ENCODE peak calls at places on chromosomes 13 and 19, in five cellular contexts. P is stimulated activated CD4-positive, alpha-beta T cell treated with anti-CD3 and anti-CD28 coated beads, TNF-alpha, amount 100 ng/mL, for 1 hour; X is left lung; A is activated naive CD8-positive, alpha-beta T cell treated with anti-CD3 and anti-CD28 coated beads, Interleukin-2, amount 50 U/mL, for 16 hours; K is hippocampal formation. Z is an unnamed sample.

GRCh38 chr13:38341149-38341692 is 8.4 kb upstream of the UFM1 start:
- DNase-seq in X (no peak), A (no peak), K (no peak), P (no peak), Z (no peak)

GRCh38 chr19:30686252-30686762 is 314.1 kb downstream of the ZNF536 start:
- DNase-seq in K (peak), X (no peak), A (no peak), P (no peak), Z (no peak)

GRCh38 chr13:73065665-73066350 is 7.0 kb downstream of the KLF5 start:
- DNase-seq in X (no peak), A (no peak), K (no peak), P (no peak), Z (no peak)

GRCh38 chr13:110173247-110173818 is 133.6 kb downstream of the COL4A1 start:
- DNase-seq in P (no peak), X (no peak), K (no peak), A (no peak), Z (no peak)

GRCh38 chr13:114130131-114130707 is 2.2 kb downstream of the RASA3 start:
- DNase-seq in A (no peak), K (no peak), X (no peak), P (no peak), Z (no peak)

GRCh38 chr19:1744822-1745563 is 8.3 kb upstream of the ONECUT3 start:
- DNase-seq in P (no peak), X (no peak), A (no peak), K (no peak), Z (no peak)

GRCh38 chr13:101149735-101150380 is 266.4 kb downstream of the NALCN start:
- DNase-seq in K (no peak), X (no peak), P (no peak), A (no peak), Z (no peak)

GRCh38 chr19:47447470-47448359 is 24.0 kb downstream of the SLC8A2 start:
- DNase-seq in A (peak), X (no peak), P (peak), K (no peak), Z (no peak)

GRCh38 chr19:6861683-6862286 is 25.6 kb upstream of the ADGRE1 start:
- DNase-seq in P (no peak), X (peak), K (no peak), A (no peak), Z (no peak)

GRCh38 chr13:44270153-44270552 is 103.5 kb upstream of the SERP2 start:
- DNase-seq in A (no peak), K (no peak), P (no peak), X (no peak), Z (no peak)

GRCh38 chr19:42254083-42254849 is 662 bp downstream of the ERF start:
- DNase-seq in X (peak), A (peak), P (peak), K (peak), Z (peak)

GRCh38 chr13:80473695-80474094 is 132.8 kb upstream of the SPRY2 start:
- DNase-seq in A (no peak), K (no peak), P (no peak), X (no peak), Z (no peak)

GRCh38 chr13:113288880-113289279 is 8.2 kb upstream of the LAMP1 start:
- DNase-seq in K (no peak), X (no peak), A (no peak), P (no peak), Z (no peak)

GRCh38 chr13:36310417-36311108 is 12.9 kb upstream of the CCDC169 start:
- DNase-seq in X (no peak), A (no peak), K (no peak), P (no peak), Z (no peak)

GRCh38 chr19:27774337-27774736 is 1438.6 kb downstream of the UQCRFS1 start:
- DNase-seq in A (no peak), K (no peak), P (no peak), X (no peak), Z (no peak)

GRCh38 chr19:47518139-47518538 is 3.3 kb upstream of the NAPA start:
- DNase-seq in X (no peak), K (no peak), A (peak), P (no peak), Z (no peak)

GRCh38 chr13:45315520-45316167 is 25.3 kb downstream of the TPT1 start:
- DNase-seq in K (no peak), P (no peak), X (no peak), A (no peak), Z (no peak)

GRCh38 chr19:35120898-35121297 is 5.3 kb downstream of the FXYD3 start:
- DNase-seq in P (no peak), K (no peak), A (no peak), X (no peak), Z (no peak)

GRCh38 chr19:56273563-56274117 is 1.1 kb downstream of the EDDM13 start:
- DNase-seq in A (no peak), K (no peak), P (no peak), X (no peak), Z (no peak)

GRCh38 chr13:99013951-99014350 is 36.1 kb upstream of the DOCK9 start:
- DNase-seq in P (no peak), X (no peak), K (no peak), A (no peak), Z (no peak)

GRCh38 chr19:7540761-7541480 is 5.4 kb downstream of the PNPLA6 start:
- DNase-seq in X (no peak), K (no peak), P (no peak), A (no peak), Z (no peak)

GRCh38 chr13:74641586-74641985 is 507.4 kb upstream of the KLF12 start:
- DNase-seq in K (no peak), A (no peak), P (no peak), X (no peak), Z (no peak)

GRCh38 chr19:30754162-30754561 is 382.0 kb downstream of the ZNF536 start:
- DNase-seq in X (no peak), K (no peak), P (no peak), A (no peak), Z (no peak)

GRCh38 chr13:80921971-80922370 is 581.0 kb upstream of the SPRY2 start:
- DNase-seq in P (no peak), X (no peak), K (no peak), A (no peak), Z (no peak)

GRCh38 chr19:54893406-54893805 is 12.5 kb upstream of the NCR1 start:
- DNase-seq in K (no peak), P (no peak), X (no peak), A (no peak), Z (no peak)

GRCh38 chr19:45455707-45456499 is 11.9 kb upstream of the FOSB start:
- DNase-seq in A (no peak), K (no peak), X (peak), P (no peak), Z (no peak)

GRCh38 chr19:2461751-2462634 is 5.2 kb upstream of the LMNB2 start:
- DNase-seq in A (no peak), K (no peak), P (peak), X (peak), Z (no peak)